ENCODE peak calls at places on chromosome 9, in eight cellular contexts. G, K, B, O, F, H, W and Y are unnamed samples.

GRCh38 chr9:136385015-136385414 is 11.5 kb upstream of the CARD9 start:
- DNase-seq in G (no peak), K (no peak), B (no peak), O (no peak), F (no peak), H (no peak), W (no peak), Y (no peak)

GRCh38 chr9:134698111-134698510 is 56.5 kb downstream of the COL5A1 start:
- DNase-seq in G (no peak), K (no peak), B (no peak), O (no peak), F (no peak), H (no peak), W (no peak), Y (no peak)

GRCh38 chr9:121675969-121676822 is 24.8 kb downstream of the DAB2IP start:
- DNase-seq in G (no peak), K (no peak), B (no peak), O (no peak), F (no peak), H (no peak), W (no peak), Y (no peak)

GRCh38 chr9:129201289-129201688 is 23.2 kb upstream of the IER5L start:
- DNase-seq in G (no peak), K (no peak), B (no peak), O (no peak), F (no peak), H (no peak), W (no peak), Y (no peak)

GRCh38 chr9:137049544-137050449 is 3.8 kb upstream of the NPDC1 start:
- DNase-seq in G (no peak), K (peak; percentile 80), B (no peak), O (peak; percentile 62), F (peak; percentile 46), H (no peak), W (no peak), Y (peak; percentile 30)

GRCh38 chr9:134807726-134808125 is 72.9 kb upstream of the FCN2 start:
- DNase-seq in G (no peak), K (no peak), B (no peak), O (no peak), F (no peak), H (no peak), W (no peak), Y (no peak)

GRCh38 chr9:121269888-121270254 is 1.9 kb downstream of the GSN start:
- DNase-seq in G (no peak), K (no peak), B (no peak), O (no peak), F (no peak), H (no peak), W (no peak), Y (no peak)

GRCh38 chr9:131095666-131096489 is 453 bp upstream of the AIF1L start:
- DNase-seq in G (no peak), K (peak; percentile 59), B (no peak), O (peak; percentile 58), F (peak; percentile 83), H (no peak), W (no peak), Y (peak; percentile 65)